ENCODE peak calls at places on chromosome 20, in six cellular contexts. M is stromal cell of bone marrow, L is posterior cingulate gyrus, V is NCI-H524 treated with DMSO at 0.1 percent for 48 hours, T is HTR-8/SVneo, S is adrenal gland. F is an unnamed sample.

GRCh38 chr20:35866446-35867202 is 87.7 kb downstream of the SCAND1 start:
- DNase-seq in L (no peak), T (no peak), V (no peak), M (no peak), S (no peak), F (no peak)

GRCh38 chr20:53827996-53828672 is 234.5 kb upstream of the ZNF217 start:
- DNase-seq in M (peak; percentile 97), V (no peak), L (no peak), S (no peak), T (peak; percentile 68), F (peak; percentile 92)

GRCh38 chr20:6953611-6954010 is 186.1 kb downstream of the BMP2 start:
- DNase-seq in M (no peak), V (no peak), S (no peak), L (no peak), T (no peak), F (no peak)

GRCh38 chr20:53660947-53661381 is 67.3 kb upstream of the ZNF217 start:
- DNase-seq in L (no peak), M (no peak), V (no peak), S (no peak), T (no peak), F (no peak)

GRCh38 chr20:997016-997415 is 5.1 kb downstream of the RSPO4 start:
- DNase-seq in L (no peak), T (no peak), S (no peak), V (no peak), M (no peak), F (no peak)

GRCh38 chr20:62060631-62061541 is 4.8 kb downstream of the TAF4 start:
- DNase-seq in T (no peak), L (no peak), S (no peak), V (no peak), M (no peak), F (no peak)

GRCh38 chr20:8602389-8603116 is 466.3 kb upstream of the PLCB4 start:
- DNase-seq in L (no peak), T (no peak), M (no peak), V (no peak), S (no peak), F (no peak)

GRCh38 chr20:13338097-13338661 is 117.1 kb downstream of the ISM1 start:
- DNase-seq in M (no peak), S (no peak), V (no peak), T (no peak), L (no peak), F (no peak)

GRCh38 chr20:53569606-53570307 is 23.9 kb downstream of the ZNF217 start:
- DNase-seq in V (no peak), M (no peak), S (no peak), L (no peak), T (no peak), F (no peak)

GRCh38 chr20:46243707-46244628 is 64.3 kb downstream of the CDH22 start:
- DNase-seq in L (no peak), T (no peak), S (no peak), V (no peak), M (peak; percentile 34), F (peak; percentile 40)

GRCh38 chr20:45959126-45959525 is 12.9 kb downstream of the ZNF335 start:
- DNase-seq in M (no peak), S (peak; percentile 4), V (no peak), T (no peak), L (no peak), F (no peak)

GRCh38 chr20:14951707-14952106 is 614.3 kb upstream of the FLRT3 start:
- DNase-seq in T (no peak), L (no peak), S (peak; percentile 60), M (peak; percentile 40), V (no peak), F (peak; percentile 83)